ENCODE peak calls at places on chromosomes 16 and 17, in four cellular contexts. O is H9, H is H1, I is IMR-90. R is an unnamed sample.
A peak's percentile ranks its signal among the peaks of the same experiment; 100 is the strongest.

GRCh38 chr17:81582341-81582740 is 30.2 kb upstream of the FAAP100 start:
- DNase-seq in O (no peak), H (no peak), I (peak; percentile 76), R (no peak)

GRCh38 chr16:79297297-79297696 is 303.2 kb downstream of the MAF start:
- DNase-seq in O (no peak), H (no peak), I (no peak), R (no peak)

GRCh38 chr16:81616321-81617020 is 162.6 kb upstream of the PLCG2 start:
- DNase-seq in O (peak; percentile 49), H (no peak), I (peak; percentile 63), R (peak; percentile 70)

GRCh38 chr16:7688811-7689210 is 356.2 kb downstream of the RBFOX1 start:
- DNase-seq in O (no peak), H (no peak), I (no peak), R (peak; percentile 46)

GRCh38 chr16:85068746-85069145 is 41.2 kb downstream of the KIAA0513 start:
- DNase-seq in O (no peak), H (no peak), I (peak; percentile 52), R (no peak)

GRCh38 chr16:88442811-88443576 is 10.1 kb upstream of the ZFPM1 start:
- DNase-seq in O (peak; percentile 85), H (peak; percentile 93), I (peak; percentile 55), R (peak; percentile 78)

GRCh38 chr17:73492802-73493139 is 151.5 kb downstream of the SDK2 start:
- DNase-seq in O (peak; percentile 70), H (no peak), I (no peak), R (peak; percentile 93)

GRCh38 chr17:68544111-68544510 is 31.9 kb downstream of the PRKAR1A start:
- DNase-seq in O (no peak), H (no peak), I (no peak), R (no peak)

GRCh38 chr16:88400186-88400585 is 17.4 kb downstream of the ZNF469 start:
- DNase-seq in O (no peak), H (no peak), I (no peak), R (no peak)

GRCh38 chr16:52052818-52053217 is 494.1 kb downstream of the TOX3 start:
- DNase-seq in O (no peak), H (no peak), I (no peak), R (no peak)

GRCh38 chr16:19180741-19181140 is 12.7 kb downstream of the SYT17 start:
- DNase-seq in O (no peak), H (no peak), I (no peak), R (no peak)

GRCh38 chr16:27316038-27316680 is 2.4 kb downstream of the IL4R start:
- DNase-seq in O (no peak), H (no peak), I (no peak), R (no peak)

GRCh38 chr16:47561286-47561685 is 100.2 kb downstream of the PHKB start:
- DNase-seq in O (no peak), H (no peak), I (no peak), R (no peak)

GRCh38 chr17:34843682-34844081 is 117.6 kb downstream of the CCT6B start:
- DNase-seq in O (no peak), H (no peak), I (no peak), R (no peak)

GRCh38 chr16:85570213-85570734 is 42.8 kb upstream of the GSE1 start:
- DNase-seq in O (no peak), H (no peak), I (no peak), R (no peak)

GRCh38 chr17:5665164-5665563 is 80.9 kb upstream of the NLRP1 start:
- DNase-seq in O (no peak), H (no peak), I (no peak), R (no peak)

GRCh38 chr16:11629071-11630030 is 38.9 kb upstream of the SNN start:
- DNase-seq in O (no peak), H (no peak), I (peak; percentile 41), R (peak; percentile 33)

GRCh38 chr17:2064980-2065785 is 10.3 kb downstream of the HIC1 start:
- DNase-seq in O (peak; percentile 94), H (peak; percentile 89), I (peak; percentile 68), R (peak; percentile 92)

GRCh38 chr16:11052080-11052808 is 107.9 kb downstream of the CLEC16A start:
- DNase-seq in O (no peak), H (no peak), I (no peak), R (peak; percentile 48)

GRCh38 chr16:27428035-27428785 is 26.2 kb downstream of the IL21R start:
- DNase-seq in O (peak; percentile 24), H (peak; percentile 46), I (no peak), R (peak; percentile 10)

GRCh38 chr17:62876664-62877411 is 68.7 kb upstream of the MARCHF10 start:
- DNase-seq in O (no peak), H (no peak), I (peak; percentile 76), R (no peak)

GRCh38 chr16:19104591-19104990 is 9.2 kb upstream of the ITPRIPL2 start:
- DNase-seq in O (no peak), H (no peak), I (no peak), R (no peak)

GRCh38 chr17:78360371-78361226 is 722 bp upstream of the SOCS3 start:
- DNase-seq in O (peak; percentile 99), H (peak; percentile 100), I (peak; percentile 80), R (peak; percentile 97)
- H3K79me1 ChIP-seq in O (no peaks in the 10 kb centered on the region), H (no peaks in the 10 kb centered on the region), I (peaks cover 3% of the 10 kb centered on the region), R (peaks cover 7% of the 10 kb centered on the region)

DNA sequence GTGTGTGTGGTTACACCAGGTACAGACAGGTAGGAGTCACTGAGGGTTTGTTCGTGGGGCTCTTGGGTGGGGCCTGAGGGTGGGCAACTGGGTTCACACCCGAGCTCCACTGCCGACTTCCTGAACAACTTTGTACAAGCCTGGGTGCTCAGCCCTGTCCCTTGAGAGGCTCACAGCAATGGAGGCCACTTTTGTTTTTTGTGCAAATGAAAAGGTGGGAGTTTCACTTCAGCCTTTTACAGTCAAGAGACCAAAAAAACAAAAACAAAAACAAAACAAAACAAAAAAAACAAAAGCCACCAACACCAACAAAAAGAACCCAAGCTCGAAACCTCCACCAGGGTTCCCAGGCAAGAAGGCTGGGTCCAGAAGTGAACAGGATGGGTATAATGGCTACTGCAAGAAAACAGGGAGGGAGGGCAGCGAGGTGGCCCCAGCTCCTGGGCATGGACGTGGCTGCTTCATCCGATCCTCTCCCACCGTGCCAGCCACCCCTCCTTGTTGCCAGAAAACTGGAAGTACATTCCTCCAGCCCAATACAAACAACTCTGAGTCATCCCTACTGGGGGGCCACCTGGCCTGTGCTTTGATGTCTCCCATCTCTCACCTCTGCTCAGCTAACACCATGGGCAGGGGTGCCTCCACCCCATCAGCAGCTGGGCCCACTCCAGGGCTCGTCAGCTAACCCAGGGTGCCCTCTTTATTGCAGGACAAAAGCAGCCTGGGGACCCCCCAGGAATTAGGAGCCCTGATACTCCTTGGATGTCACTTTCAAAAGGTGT is 2.1 kb downstream of the RHBDF2 start:
- DNase-seq in O (no peak), H (no peak), I (no peak), R (peak; percentile 34)
- H3K4ac ChIP-seq in O (no peak overlapping the region), H (no peak overlapping the region), I (peak overlapping the region; percentile 93), R (no peak overlapping the region)

GRCh38 chr16:76222853-76223252 is 54.3 kb upstream of the CNTNAP4 start:
- DNase-seq in O (peak; percentile 39), H (no peak), I (no peak), R (peak; percentile 94)

GRCh38 chr16:76228546-76229146 is 48.6 kb upstream of the CNTNAP4 start:
- DNase-seq in O (no peak), H (no peak), I (no peak), R (no peak)

GRCh38 chr16:76222087-76222486 is 55.1 kb upstream of the CNTNAP4 start:
- DNase-seq in O (no peak), H (no peak), I (no peak), R (peak; percentile 45)

GRCh38 chr16:76226481-76226880 is 50.7 kb upstream of the CNTNAP4 start:
- DNase-seq in O (no peak), H (no peak), I (no peak), R (no peak)

GRCh38 chr16:76226011-76226410 is 51.2 kb upstream of the CNTNAP4 start:
- DNase-seq in O (no peak), H (no peak), I (no peak), R (no peak)
- H3K56ac ChIP-seq in O (no peak overlapping the region), H (no peak overlapping the region), I (no peak overlapping the region), R (no peak overlapping the region)

GRCh38 chr17:17757944-17758343 is 76.7 kb downstream of the RAI1 start:
- DNase-seq in O (no peak), H (no peak), I (no peak), R (no peak)
- H3K79me1 ChIP-seq in O (no peaks in the 10 kb centered on the region), H (no peaks in the 10 kb centered on the region), I (peaks cover 44% of the 10 kb centered on the region), R (no peaks in the 10 kb centered on the region)

GRCh38 chr16:71540-72341 is 690 bp downstream of the RHBDF1 start:
- DNase-seq in O (peak; percentile 92), H (peak; percentile 85), I (peak; percentile 76), R (peak; percentile 97)

GRCh38 chr16:67884-68789 is 4.3 kb downstream of the RHBDF1 start:
- DNase-seq in O (no peak), H (no peak), I (peak; percentile 49), R (no peak)

GRCh38 chr16:67183-67791 is 5.1 kb downstream of the RHBDF1 start:
- DNase-seq in O (no peak), H (no peak), I (no peak), R (no peak)

GRCh38 chr16:71210-71539 is 1.3 kb downstream of the RHBDF1 start:
- DNase-seq in O (no peak), H (no peak), I (no peak), R (no peak)

DNA sequence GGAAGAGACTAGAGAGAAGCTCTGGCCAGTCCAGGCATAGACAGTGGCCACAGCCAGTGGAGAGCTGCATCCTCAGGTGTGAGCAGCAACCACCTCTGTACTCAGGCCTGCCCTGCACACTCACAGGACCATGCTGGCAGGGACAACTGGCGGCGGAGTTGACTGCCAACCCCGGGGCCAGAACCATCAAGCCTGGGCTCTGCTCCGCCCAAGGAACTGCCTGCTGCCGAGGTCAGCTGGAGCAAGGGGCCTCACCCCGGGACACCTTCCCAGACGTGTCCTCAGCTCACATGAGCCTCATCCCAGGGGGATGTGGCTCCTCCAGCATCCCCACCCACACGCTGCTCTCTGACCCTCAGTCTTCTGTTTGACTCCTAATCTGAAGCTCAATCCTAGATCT is 3.2 kb downstream of the RHBDF1 start:
- DNase-seq in O (no peak), H (no peak), I (no peak), R (no peak)
- H3K4ac ChIP-seq in O (no peak overlapping the region), H (no peak overlapping the region), I (peak overlapping the region; percentile 40), R (no peak overlapping the region)

DNA sequence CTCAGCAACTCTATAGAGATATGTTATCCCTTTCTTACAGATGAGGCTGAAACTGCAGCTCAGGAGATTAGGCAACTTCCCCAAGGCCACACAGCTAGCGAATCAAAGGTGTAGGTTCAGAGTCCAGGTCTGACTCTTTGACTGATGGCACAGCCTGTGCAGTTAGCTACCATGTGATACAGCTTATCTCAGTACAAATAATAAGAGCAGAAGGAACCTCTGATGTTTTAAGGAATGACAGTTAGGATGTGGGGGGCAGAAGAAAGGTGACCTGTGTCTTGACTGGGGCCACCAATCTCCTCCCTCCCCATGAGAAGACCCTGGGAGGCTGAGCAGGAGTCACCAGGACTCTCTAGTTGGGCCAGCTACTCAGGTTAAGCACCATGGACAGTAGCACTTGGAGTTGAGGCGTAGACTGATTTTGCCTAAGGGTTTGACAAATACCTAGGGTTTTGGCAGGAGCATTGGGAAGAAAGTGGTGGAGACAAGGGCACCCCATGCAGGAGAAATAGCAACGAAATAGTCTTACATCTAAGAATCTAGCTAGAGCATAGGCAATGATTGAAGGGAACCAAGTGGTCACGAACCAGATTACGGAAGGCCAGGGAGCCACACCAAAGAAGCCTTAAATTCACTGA is 22.8 kb upstream of the ACSM2B start:
- DNase-seq in O (no peak), H (no peak), I (no peak), R (peak; percentile 26)
- H3K56ac ChIP-seq in O (no peak overlapping the region), H (no peak overlapping the region), I (no peak overlapping the region), R (no peak overlapping the region)

GRCh38 chr17:57432507-57433277 is 176.4 kb downstream of the MSI2 start:
- DNase-seq in O (no peak), H (no peak), I (no peak), R (peak; percentile 54)
- H3K79me1 ChIP-seq in O (no peaks in the 10 kb centered on the region), H (peaks cover 18% of the 10 kb centered on the region), I (peaks cover 15% of the 10 kb centered on the region), R (peaks cover 2% of the 10 kb centered on the region)